ENCODE peak calls at places on chromosomes 4 and X, in six cellular contexts. One of them, this sample, is unnamed.

GRCh38 chr4:112184438-112184837 is 39.2 kb downstream of the FAM241A start:
- DNase-seq in K562: no peak
- DNase-seq in lung: no peak
- DNase-seq in fibroblast of the aortic adventitia: no peak
- DNase-seq in mucosa of descending colon: no peak
- DNase-seq in left ventricle myocardium inferior: no peak
- DNase-seq in this sample: no peak

GRCh38 chrX:154544885-154545284 is 1.8 kb downstream of the G6PD start:
- DNase-seq in K562: no peak
- DNase-seq in lung: no peak
- DNase-seq in fibroblast of the aortic adventitia: no peak
- DNase-seq in mucosa of descending colon: no peak
- DNase-seq in left ventricle myocardium inferior: no peak
- DNase-seq in this sample: no peak

GRCh38 chrX:120244735-120245498 is 5.7 kb upstream of the ZBTB33 start:
- DNase-seq in K562: peak
- DNase-seq in lung: peak
- DNase-seq in fibroblast of the aortic adventitia: peak
- DNase-seq in mucosa of descending colon: peak
- DNase-seq in left ventricle myocardium inferior: peak
- DNase-seq in this sample: peak

GRCh38 chr4:69707807-69708206 is 52.6 kb downstream of the SULT1B1 start:
- DNase-seq in K562: no peak
- DNase-seq in lung: no peak
- DNase-seq in fibroblast of the aortic adventitia: peak
- DNase-seq in mucosa of descending colon: no peak
- DNase-seq in left ventricle myocardium inferior: no peak
- DNase-seq in this sample: no peak

GRCh38 chrX:14062524-14062923 is 32.8 kb upstream of the GEMIN8 start:
- DNase-seq in K562: no peak
- DNase-seq in lung: no peak
- DNase-seq in fibroblast of the aortic adventitia: no peak
- DNase-seq in mucosa of descending colon: no peak
- DNase-seq in left ventricle myocardium inferior: no peak
- DNase-seq in this sample: no peak

GRCh38 chr4:89316931-89317366 is 9.3 kb upstream of the GPRIN3 start:
- DNase-seq in K562: no peak
- DNase-seq in lung: no peak
- DNase-seq in fibroblast of the aortic adventitia: peak
- DNase-seq in mucosa of descending colon: no peak
- DNase-seq in left ventricle myocardium inferior: no peak
- DNase-seq in this sample: peak

GRCh38 chrX:150362599-150363481 is at the start of gene MAMLD1:
- DNase-seq in K562: peak
- DNase-seq in lung: peak
- DNase-seq in fibroblast of the aortic adventitia: peak
- DNase-seq in mucosa of descending colon: peak
- DNase-seq in left ventricle myocardium inferior: peak
- DNase-seq in this sample: peak

GRCh38 chr4:6561173-6561516 is 13.8 kb upstream of the MAN2B2 start:
- DNase-seq in K562: no peak
- DNase-seq in lung: no peak
- DNase-seq in fibroblast of the aortic adventitia: no peak
- DNase-seq in mucosa of descending colon: no peak
- DNase-seq in left ventricle myocardium inferior: no peak
- DNase-seq in this sample: no peak

GRCh38 chr4:164508126-164508525 is 245.8 kb upstream of the SMIM31 start:
- DNase-seq in K562: no peak
- DNase-seq in lung: no peak
- DNase-seq in fibroblast of the aortic adventitia: no peak
- DNase-seq in mucosa of descending colon: no peak
- DNase-seq in left ventricle myocardium inferior: no peak
- DNase-seq in this sample: no peak

GRCh38 chr4:119697887-119698393 is 69.3 kb upstream of the PDE5A start:
- DNase-seq in K562: no peak
- DNase-seq in lung: no peak
- DNase-seq in fibroblast of the aortic adventitia: no peak
- DNase-seq in mucosa of descending colon: no peak
- DNase-seq in left ventricle myocardium inferior: no peak
- DNase-seq in this sample: no peak

GRCh38 chrX:118383120-118383519 is 37.2 kb downstream of the WDR44 start:
- DNase-seq in K562: no peak
- DNase-seq in lung: no peak
- DNase-seq in fibroblast of the aortic adventitia: no peak
- DNase-seq in mucosa of descending colon: no peak
- DNase-seq in left ventricle myocardium inferior: no peak
- DNase-seq in this sample: no peak

GRCh38 chrX:56800801-56801200 is 71.8 kb downstream of the NBDY start:
- DNase-seq in K562: no peak
- DNase-seq in lung: no peak
- DNase-seq in fibroblast of the aortic adventitia: no peak
- DNase-seq in mucosa of descending colon: no peak
- DNase-seq in left ventricle myocardium inferior: no peak
- DNase-seq in this sample: no peak

GRCh38 chr4:68342139-68342538 is 7.8 kb downstream of the YTHDC1 start:
- DNase-seq in K562: no peak
- DNase-seq in lung: no peak
- DNase-seq in fibroblast of the aortic adventitia: peak
- DNase-seq in mucosa of descending colon: no peak
- DNase-seq in left ventricle myocardium inferior: no peak
- DNase-seq in this sample: peak

GRCh38 chrX:17500145-17500579 is 125.2 kb downstream of the NHS start:
- DNase-seq in K562: no peak
- DNase-seq in lung: no peak
- DNase-seq in fibroblast of the aortic adventitia: peak
- DNase-seq in mucosa of descending colon: no peak
- DNase-seq in left ventricle myocardium inferior: no peak
- DNase-seq in this sample: peak

GRCh38 chr4:16196482-16197393 is 29.5 kb downstream of the TAPT1 start:
- DNase-seq in K562: no peak
- DNase-seq in lung: no peak
- DNase-seq in fibroblast of the aortic adventitia: peak
- DNase-seq in mucosa of descending colon: no peak
- DNase-seq in left ventricle myocardium inferior: no peak
- DNase-seq in this sample: peak

GRCh38 chr4:189021831-189022230 is 882.6 kb downstream of the TRIML1 start:
- DNase-seq in K562: no peak
- DNase-seq in lung: no peak
- DNase-seq in fibroblast of the aortic adventitia: peak
- DNase-seq in mucosa of descending colon: no peak
- DNase-seq in left ventricle myocardium inferior: no peak
- DNase-seq in this sample: no peak

GRCh38 chr4:184583738-184584502 is 65.3 kb downstream of the CASP3 start:
- DNase-seq in K562: no peak
- DNase-seq in lung: no peak
- DNase-seq in fibroblast of the aortic adventitia: no peak
- DNase-seq in mucosa of descending colon: no peak
- DNase-seq in left ventricle myocardium inferior: no peak
- DNase-seq in this sample: no peak

GRCh38 chrX:134548844-134549205 is 88.9 kb downstream of the HPRT1 start:
- DNase-seq in K562: no peak
- DNase-seq in lung: no peak
- DNase-seq in fibroblast of the aortic adventitia: no peak
- DNase-seq in mucosa of descending colon: peak
- DNase-seq in left ventricle myocardium inferior: no peak
- DNase-seq in this sample: no peak

GRCh38 chrX:17744896-17745523 is 7.7 kb downstream of the SCML1 start:
- DNase-seq in K562: no peak
- DNase-seq in lung: no peak
- DNase-seq in fibroblast of the aortic adventitia: peak
- DNase-seq in mucosa of descending colon: no peak
- DNase-seq in left ventricle myocardium inferior: no peak
- DNase-seq in this sample: peak

GRCh38 chr4:138907174-138907573 is 108.4 kb upstream of the NOCT start:
- DNase-seq in K562: no peak
- DNase-seq in lung: no peak
- DNase-seq in fibroblast of the aortic adventitia: no peak
- DNase-seq in mucosa of descending colon: no peak
- DNase-seq in left ventricle myocardium inferior: no peak
- DNase-seq in this sample: no peak

GRCh38 chr4:137705171-137705783 is 173.0 kb upstream of the PCDH18 start:
- DNase-seq in K562: no peak
- DNase-seq in lung: no peak
- DNase-seq in fibroblast of the aortic adventitia: peak
- DNase-seq in mucosa of descending colon: no peak
- DNase-seq in left ventricle myocardium inferior: no peak
- DNase-seq in this sample: peak

DNA sequence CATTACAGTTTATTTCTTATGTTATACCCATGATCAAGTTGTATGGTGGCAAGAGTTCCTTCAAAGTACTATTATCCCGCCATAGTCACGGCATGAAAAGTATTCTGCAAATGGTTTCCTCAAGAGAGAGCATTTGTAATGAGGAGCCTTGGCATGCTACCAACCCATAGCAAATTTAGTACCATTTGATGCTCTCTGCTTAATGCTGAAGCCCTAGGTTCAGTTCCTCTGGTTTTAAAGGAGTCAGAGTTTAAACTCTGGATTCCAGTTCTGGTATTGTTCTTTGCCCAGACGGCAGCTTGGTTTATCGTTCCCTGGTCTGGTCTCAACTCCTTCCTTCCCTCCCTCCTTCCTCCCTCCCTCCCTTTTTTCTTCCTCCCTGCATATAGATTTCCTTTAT is 371.3 kb downstream of the BMPR1B start:
- DNase-seq in K562: no peak
- DNase-seq in lung: no peak
- DNase-seq in fibroblast of the aortic adventitia: no peak
- DNase-seq in mucosa of descending colon: no peak
- DNase-seq in left ventricle myocardium inferior: no peak
- DNase-seq in this sample: peak
- H3K4me3 ChIP-seq in K562: no peak
- H3K4me3 ChIP-seq in lung: no peak
- H3K4me3 ChIP-seq in fibroblast of the aortic adventitia: no peak
- H3K4me3 ChIP-seq in mucosa of descending colon: no peak
- H3K4me3 ChIP-seq in left ventricle myocardium inferior: no peak
- H3K4me3 ChIP-seq in this sample: no peak

DNA sequence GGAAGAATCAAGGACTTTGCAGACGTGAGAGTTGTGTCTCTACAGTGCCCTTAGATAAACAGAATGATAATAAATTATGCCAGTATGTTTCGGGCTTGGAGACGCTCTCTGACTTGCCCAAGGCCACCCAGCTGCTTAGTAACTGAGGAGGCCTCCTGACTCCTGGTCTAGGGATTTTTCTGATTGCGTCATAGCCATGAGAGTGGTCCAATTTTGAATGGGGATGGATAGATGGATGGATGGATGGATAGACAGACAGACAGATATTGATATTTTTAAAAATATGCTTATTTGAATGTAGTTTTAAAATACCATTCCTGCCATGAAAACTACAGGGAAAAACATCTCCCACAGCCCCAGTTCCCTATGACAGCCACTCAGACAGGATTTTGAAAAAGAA is 15.5 kb downstream of the ARHGAP36 start:
- DNase-seq in K562: no peak
- DNase-seq in lung: no peak
- DNase-seq in fibroblast of the aortic adventitia: no peak
- DNase-seq in mucosa of descending colon: no peak
- DNase-seq in left ventricle myocardium inferior: no peak
- DNase-seq in this sample: no peak
- H3K4me3 ChIP-seq in K562: no peak
- H3K4me3 ChIP-seq in lung: no peak
- H3K4me3 ChIP-seq in fibroblast of the aortic adventitia: no peak
- H3K4me3 ChIP-seq in mucosa of descending colon: no peak
- H3K4me3 ChIP-seq in left ventricle myocardium inferior: no peak
- H3K4me3 ChIP-seq in this sample: no peak

GRCh38 chr4:117400039-117400835 is 314.9 kb upstream of the TRAM1L1 start:
- DNase-seq in K562: no peak
- DNase-seq in lung: no peak
- DNase-seq in fibroblast of the aortic adventitia: peak
- DNase-seq in mucosa of descending colon: no peak
- DNase-seq in left ventricle myocardium inferior: no peak
- DNase-seq in this sample: peak
- H3K4me3 ChIP-seq in K562: no peak
- H3K4me3 ChIP-seq in lung: no peak
- H3K4me3 ChIP-seq in fibroblast of the aortic adventitia: no peak
- H3K4me3 ChIP-seq in mucosa of descending colon: no peak
- H3K4me3 ChIP-seq in left ventricle myocardium inferior: no peak
- H3K4me3 ChIP-seq in this sample: no peak

GRCh38 chr4:54100607-54101189 is 735 bp downstream of the GSX2 start:
- DNase-seq in K562: no peak
- DNase-seq in lung: no peak
- DNase-seq in fibroblast of the aortic adventitia: no peak
- DNase-seq in mucosa of descending colon: no peak
- DNase-seq in left ventricle myocardium inferior: no peak
- DNase-seq in this sample: no peak
- H3K4me3 ChIP-seq in K562: no peak
- H3K4me3 ChIP-seq in lung: no peak
- H3K4me3 ChIP-seq in fibroblast of the aortic adventitia: peak
- H3K4me3 ChIP-seq in mucosa of descending colon: no peak
- H3K4me3 ChIP-seq in left ventricle myocardium inferior: peak
- H3K4me3 ChIP-seq in this sample: peak

GRCh38 chrX:9147086-9147485 is 113.2 kb upstream of the FAM9B start:
- DNase-seq in K562: no peak
- DNase-seq in lung: no peak
- DNase-seq in fibroblast of the aortic adventitia: no peak
- DNase-seq in mucosa of descending colon: no peak
- DNase-seq in left ventricle myocardium inferior: no peak
- DNase-seq in this sample: no peak

GRCh38 chrX:9147631-9148189 is 113.8 kb upstream of the FAM9B start:
- DNase-seq in K562: no peak
- DNase-seq in lung: no peak
- DNase-seq in fibroblast of the aortic adventitia: no peak
- DNase-seq in mucosa of descending colon: no peak
- DNase-seq in left ventricle myocardium inferior: no peak
- DNase-seq in this sample: no peak

GRCh38 chrX:9144643-9145290 is 110.8 kb upstream of the FAM9B start:
- DNase-seq in K562: no peak
- DNase-seq in lung: no peak
- DNase-seq in fibroblast of the aortic adventitia: no peak
- DNase-seq in mucosa of descending colon: no peak
- DNase-seq in left ventricle myocardium inferior: no peak
- DNase-seq in this sample: no peak

GRCh38 chrX:9148626-9149385 is 114.9 kb upstream of the FAM9B start:
- DNase-seq in K562: no peak
- DNase-seq in lung: no peak
- DNase-seq in fibroblast of the aortic adventitia: peak
- DNase-seq in mucosa of descending colon: no peak
- DNase-seq in left ventricle myocardium inferior: no peak
- DNase-seq in this sample: peak

GRCh38 chrX:9146657-9147056 is 112.7 kb upstream of the FAM9B start:
- DNase-seq in K562: no peak
- DNase-seq in lung: no peak
- DNase-seq in fibroblast of the aortic adventitia: no peak
- DNase-seq in mucosa of descending colon: no peak
- DNase-seq in left ventricle myocardium inferior: no peak
- DNase-seq in this sample: no peak
- H3K4me3 ChIP-seq in K562: no peak
- H3K4me3 ChIP-seq in lung: no peak
- H3K4me3 ChIP-seq in fibroblast of the aortic adventitia: no peak
- H3K4me3 ChIP-seq in mucosa of descending colon: no peak
- H3K4me3 ChIP-seq in left ventricle myocardium inferior: no peak
- H3K4me3 ChIP-seq in this sample: no peak

DNA sequence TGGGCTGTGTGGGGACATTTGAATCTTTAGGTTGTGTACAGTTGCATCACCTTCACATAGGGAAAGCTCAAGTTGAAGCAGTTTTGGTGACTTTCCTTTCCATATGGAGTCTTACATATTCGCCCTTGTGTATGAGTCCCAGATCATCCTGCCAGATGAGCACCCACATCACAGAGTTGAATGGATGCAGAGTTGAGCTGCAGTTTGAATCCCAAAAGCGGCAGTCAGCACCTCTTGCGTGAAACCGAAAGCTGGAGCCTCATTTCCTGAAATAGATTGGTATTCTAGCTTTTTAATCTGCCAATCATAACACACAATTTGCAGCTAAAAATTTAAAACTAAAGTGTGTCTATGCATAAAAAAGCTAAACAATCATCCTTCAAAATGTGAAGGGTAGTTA is 162.9 kb upstream of the DIPK2B start:
- DNase-seq in K562: no peak
- DNase-seq in lung: no peak
- DNase-seq in fibroblast of the aortic adventitia: no peak
- DNase-seq in mucosa of descending colon: no peak
- DNase-seq in left ventricle myocardium inferior: no peak
- DNase-seq in this sample: no peak
- H3K4me3 ChIP-seq in K562: no peak
- H3K4me3 ChIP-seq in lung: no peak
- H3K4me3 ChIP-seq in fibroblast of the aortic adventitia: no peak
- H3K4me3 ChIP-seq in mucosa of descending colon: no peak
- H3K4me3 ChIP-seq in left ventricle myocardium inferior: no peak
- H3K4me3 ChIP-seq in this sample: no peak

This sample was measured in astrocyte of the spinal cord.